ENCODE peak calls at places on chromosomes 16 and 17, in ten cellular contexts. U, J, M, L, H, V, R, B, N and D are unnamed samples.

GRCh38 chr17:32783602-32784001 is 93.3 kb downstream of the MYO1D start:
- DNase-seq in U (no peak), J (no peak), M (peak), L (peak), H (no peak), V (no peak), R (peak), B (no peak), N (peak), D (peak)

GRCh38 chr16:50862818-50863672 is 121.2 kb downstream of the CYLD start:
- DNase-seq in U (no peak), J (no peak), M (no peak), L (no peak), H (no peak), V (no peak), R (no peak), B (peak), N (no peak), D (no peak)

GRCh38 chr17:48728232-48729231 is at the start of gene HOXB13:
- DNase-seq in U (no peak), J (no peak), M (peak), L (no peak), H (peak), V (peak), R (peak), B (no peak), N (peak), D (no peak)

GRCh38 chr17:58534901-58535421 is 20.5 kb upstream of the MTMR4 start:
- DNase-seq in U (no peak), J (no peak), M (peak), L (no peak), H (no peak), V (no peak), R (peak), B (no peak), N (peak), D (no peak)

GRCh38 chr16:74898667-74899066 is 86.3 kb downstream of the WDR59 start:
- DNase-seq in U (no peak), J (no peak), M (no peak), L (no peak), H (no peak), V (no peak), R (no peak), B (no peak), N (no peak), D (no peak)

GRCh38 chr16:76670125-76670857 is 393.1 kb downstream of the CNTNAP4 start:
- DNase-seq in U (no peak), J (no peak), M (no peak), L (no peak), H (no peak), V (no peak), R (no peak), B (no peak), N (no peak), D (no peak)

GRCh38 chr16:15915555-15916081 is 27.2 kb upstream of the CEP20 start:
- DNase-seq in U (no peak), J (no peak), M (no peak), L (no peak), H (no peak), V (no peak), R (no peak), B (no peak), N (no peak), D (no peak)

GRCh38 chr17:47300718-47301117 is 23.0 kb upstream of the EFCAB13 start:
- DNase-seq in U (no peak), J (no peak), M (no peak), L (no peak), H (no peak), V (no peak), R (no peak), B (no peak), N (no peak), D (no peak)

GRCh38 chr16:54112807-54113206 is 173.8 kb downstream of the IRX3 start:
- DNase-seq in U (no peak), J (no peak), M (no peak), L (no peak), H (no peak), V (no peak), R (no peak), B (no peak), N (no peak), D (no peak)

GRCh38 chr16:84715854-84716253 is 16.1 kb downstream of the USP10 start:
- DNase-seq in U (no peak), J (no peak), M (no peak), L (no peak), H (no peak), V (no peak), R (no peak), B (no peak), N (no peak), D (no peak)

GRCh38 chr16:19785512-19786130 is 67.5 kb downstream of the IQCK start:
- DNase-seq in U (no peak), J (no peak), M (no peak), L (no peak), H (no peak), V (no peak), R (no peak), B (peak), N (no peak), D (no peak)

GRCh38 chr17:1714488-1714979 is 4.4 kb upstream of the TLCD2 start:
- DNase-seq in U (peak), J (no peak), M (peak), L (no peak), H (no peak), V (peak), R (peak), B (peak), N (peak), D (peak)

GRCh38 chr16:67394271-67395104 is 1.2 kb upstream of the TPPP3 start:
- DNase-seq in U (no peak), J (no peak), M (no peak), L (peak), H (no peak), V (peak), R (no peak), B (no peak), N (no peak), D (no peak)

GRCh38 chr17:31533546-31534155 is 142.2 kb downstream of the RAB11FIP4 start:
- DNase-seq in U (no peak), J (no peak), M (peak), L (no peak), H (no peak), V (no peak), R (peak), B (no peak), N (peak), D (peak)

GRCh38 chr16:1026784-1027415 is 45.3 kb downstream of the SOX8 start:
- DNase-seq in U (no peak), J (no peak), M (peak), L (no peak), H (no peak), V (no peak), R (no peak), B (no peak), N (no peak), D (no peak)